ENCODE peak calls at places on chromosomes 3 and 15, in six cellular contexts. U is fibroblast of lung, V is colonic mucosa, P is MM.1S, T is small intestine, K is mucosa of descending colon. J is an unnamed sample. For H3K36me3 and H3K4me1, the result is how much of the 10 kb centered on the place peaks cover.

GRCh38 chr3:66997560-66998074 is 490 bp upstream of the KBTBD8 start:
- DNase-seq in U (no peak), V (peak), P (peak), T (peak), K (peak), J (peak)

GRCh38 chr3:13890377-13891016 is 10.6 kb upstream of the WNT7A start:
- DNase-seq in U (no peak), V (no peak), P (no peak), T (no peak), K (no peak), J (no peak)

GRCh38 chr15:31871159-31871886 is 159.0 kb upstream of the CHRNA7 start:
- DNase-seq in U (no peak), V (peak), P (peak), T (peak), K (peak), J (peak)

GRCh38 chr3:73633916-73634344 is 9.2 kb upstream of the PDZRN3 start:
- DNase-seq in U (no peak), V (no peak), P (no peak), T (no peak), K (no peak), J (no peak)

GRCh38 chr15:77605582-77605981 is 27.1 kb downstream of the LINGO1 start:
- DNase-seq in U (no peak), V (no peak), P (no peak), T (no peak), K (no peak), J (no peak)

GRCh38 chr3:78839710-78840109 is 928.1 kb downstream of the ROBO1 start:
- DNase-seq in U (peak), V (no peak), P (no peak), T (no peak), K (no peak), J (no peak)

GRCh38 chr3:137020315-137020714 is 62.5 kb downstream of the IL20RB start:
- DNase-seq in U (no peak), V (no peak), P (no peak), T (no peak), K (no peak), J (no peak)

GRCh38 chr15:71296032-71296686 is 180.9 kb downstream of the THSD4 start:
- DNase-seq in U (peak), V (peak), P (no peak), T (peak), K (peak), J (peak)

GRCh38 chr3:15023249-15023648 is 41.9 kb downstream of the MRPS25 start:
- DNase-seq in U (no peak), V (no peak), P (no peak), T (no peak), K (no peak), J (no peak)

GRCh38 chr3:158718490-158719170 is 13.6 kb downstream of the RARRES1 start:
- DNase-seq in U (peak), V (peak), P (no peak), T (no peak), K (peak), J (peak)

GRCh38 chr3:53042654-53043053 is 3.2 kb downstream of the SFMBT1 start:
- DNase-seq in U (no peak), V (no peak), P (no peak), T (no peak), K (no peak), J (no peak)

GRCh38 chr3:172151610-172152293 is 112.4 kb downstream of the FNDC3B start:
- DNase-seq in U (no peak), V (no peak), P (no peak), T (no peak), K (no peak), J (no peak)

GRCh38 chr3:172153335-172153861 is 114.0 kb downstream of the FNDC3B start:
- DNase-seq in U (peak), V (peak), P (no peak), T (peak), K (peak), J (peak)

GRCh38 chr3:172150896-172151295 is 111.5 kb downstream of the FNDC3B start:
- DNase-seq in U (no peak), V (no peak), P (no peak), T (no peak), K (no peak), J (no peak)

GRCh38 chr3:172152294-172152649 is 112.9 kb downstream of the FNDC3B start:
- DNase-seq in U (no peak), V (no peak), P (no peak), T (no peak), K (no peak), J (no peak)

DNA sequence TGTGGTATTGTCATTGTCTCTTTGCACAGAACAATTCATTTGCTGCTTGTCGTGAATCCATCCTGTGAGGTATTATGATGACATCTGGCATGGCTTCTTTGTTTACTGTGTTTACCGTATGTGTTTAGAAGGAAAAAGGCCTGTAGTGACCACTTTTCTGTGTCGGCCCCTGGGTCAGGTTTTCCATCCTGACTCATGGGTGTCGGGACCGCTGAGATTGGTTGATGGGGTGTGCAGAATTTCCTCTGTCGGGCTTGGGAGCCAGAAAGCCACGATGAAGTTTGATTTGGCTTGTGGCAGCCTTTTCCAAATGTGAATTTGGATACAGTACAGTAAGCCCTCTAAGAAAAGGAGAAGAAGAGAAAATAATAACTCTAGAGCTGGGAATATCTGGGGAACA is 113.5 kb downstream of the FNDC3B start:
- DNase-seq in U (no peak), V (no peak), P (no peak), T (no peak), K (no peak), J (peak)
- H3K4me3 ChIP-seq in U (no peak), V (no peak), P (no peak), T (no peak), K (no peak), J (peak)

DNA sequence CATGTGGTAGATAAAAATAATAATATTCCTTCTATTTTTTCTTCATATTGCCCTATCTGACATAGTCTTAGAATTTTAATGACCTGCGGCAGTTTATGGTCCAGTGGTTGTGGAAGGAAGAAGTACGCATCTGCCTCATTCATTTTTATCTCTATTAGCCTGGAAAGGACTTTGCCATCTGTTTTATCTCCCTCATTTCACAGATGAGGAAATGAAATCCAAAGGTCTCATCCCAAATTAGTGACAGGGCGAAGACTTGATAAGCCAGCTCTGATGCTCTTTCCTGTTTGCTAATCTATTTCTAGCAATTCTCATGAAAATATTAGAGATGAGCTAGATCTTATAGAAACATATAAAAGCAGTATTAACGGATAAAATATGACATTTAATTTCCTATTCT is 113.3 kb downstream of the KLHL25 start:
- DNase-seq in U (no peak), V (no peak), P (no peak), T (peak), K (no peak), J (no peak)
- H3K36me3 ChIP-seq in U (under half), V (under half), P (under half), T (under half), K (under half), J (half or more)

GRCh38 chr15:70087708-70088352 is 9.9 kb downstream of the TLE3 start:
- DNase-seq in U (no peak), V (no peak), P (no peak), T (no peak), K (no peak), J (no peak)
- H3K4me1 ChIP-seq in U (under half), V (under half), P (half or more), T (under half), K (under half), J (under half)

GRCh38 chr3:33855884-33856546 is 57.6 kb downstream of the PDCD6IP start:
- DNase-seq in U (no peak), V (no peak), P (no peak), T (no peak), K (no peak), J (no peak)
- H3K4me3 ChIP-seq in U (no peak), V (no peak), P (no peak), T (no peak), K (no peak), J (no peak)

GRCh38 chr3:12588674-12589054 is 31.8 kb downstream of the MKRN2 start:
- DNase-seq in U (no peak), V (no peak), P (no peak), T (no peak), K (no peak), J (no peak)

GRCh38 chr3:12590096-12590495 is 33.2 kb downstream of the MKRN2 start:
- DNase-seq in U (no peak), V (no peak), P (no peak), T (no peak), K (no peak), J (no peak)

GRCh38 chr3:12588039-12588673 is 31.3 kb downstream of the MKRN2 start:
- DNase-seq in U (no peak), V (no peak), P (no peak), T (no peak), K (no peak), J (peak)

GRCh38 chr3:12591997-12592715 is 35.3 kb downstream of the MKRN2 start:
- DNase-seq in U (no peak), V (no peak), P (no peak), T (no peak), K (no peak), J (no peak)

DNA sequence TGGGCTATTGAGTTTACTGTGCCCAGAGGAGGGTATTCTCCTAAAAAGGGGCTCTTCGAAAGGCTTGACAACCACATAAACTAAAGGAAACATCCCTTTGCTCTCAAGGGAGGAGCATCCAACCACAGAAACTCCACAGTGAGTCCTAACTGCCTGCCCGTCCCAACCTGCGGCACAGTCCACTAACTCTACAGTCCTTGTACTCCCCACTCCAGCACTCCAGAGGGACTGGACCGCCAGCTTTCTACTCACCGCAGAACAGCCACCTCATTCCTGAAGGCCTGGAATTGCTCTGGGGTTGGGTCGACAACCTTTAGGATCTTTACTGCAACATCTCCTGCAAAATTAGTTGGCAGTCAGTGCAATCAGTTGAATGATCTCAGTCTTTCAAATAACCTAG is 34.6 kb downstream of the MKRN2 start:
- DNase-seq in U (no peak), V (no peak), P (no peak), T (no peak), K (no peak), J (no peak)
- H3K36me3 ChIP-seq in U (under half), V (under half), P (under half), T (under half), K (under half), J (half or more)

GRCh38 chr15:101381671-101382212 is 86.7 kb upstream of the SNRPA1 start:
- DNase-seq in U (no peak), V (no peak), P (no peak), T (no peak), K (no peak), J (no peak)
- H3K4me1 ChIP-seq in U (under half), V (under half), P (under half), T (under half), K (under half), J (under half)

GRCh38 chr3:191331443-191331842 is 1.1 kb upstream of the UTS2B start:
- DNase-seq in U (peak), V (no peak), P (no peak), T (no peak), K (no peak), J (peak)
- H3K4me3 ChIP-seq in U (peak), V (no peak), P (no peak), T (no peak), K (no peak), J (peak)

J was measured in adipocyte.